ENCODE peak calls at places on chromosomes 11 and 22, in seven cellular contexts. H is left ventricle myocardium inferior, E is AG10803, M is stomach, I is fibroblast of lung, L is AG04450, G is fibroblast of mammary gland. N is an unnamed sample.

GRCh38 chr22:32206774-32207758 is 2.2 kb upstream of the RFPL2 start:
- DNase-seq in I (peak), G (peak), E (peak), H (no peak), M (peak), L (no peak), N (no peak)

GRCh38 chr22:25114369-25115362 is 85.0 kb upstream of the CRYBB3 start:
- DNase-seq in L (no peak), H (no peak), E (no peak), I (no peak), M (no peak), G (no peak), N (no peak)

GRCh38 chr11:726278-726915 is 20.4 kb downstream of the EPS8L2 start:
- DNase-seq in M (peak), E (no peak), I (peak), L (no peak), H (no peak), G (peak), N (peak)

GRCh38 chr11:70538641-70539359 is 140.5 kb downstream of the CTTN start:
- DNase-seq in H (no peak), L (no peak), I (no peak), E (no peak), M (no peak), G (no peak), N (no peak)

GRCh38 chr11:84671325-84672019 is 955.7 kb downstream of the DLG2 start:
- DNase-seq in M (no peak), I (no peak), H (no peak), E (no peak), L (no peak), G (no peak), N (no peak)

GRCh38 chr11:35794850-35795249 is 132.3 kb downstream of the TRIM44 start:
- DNase-seq in L (peak), G (peak), E (peak), H (no peak), I (peak), M (no peak), N (peak)

GRCh38 chr11:120217941-120218694 is 7.3 kb downstream of the OAF start:
- DNase-seq in E (no peak), L (no peak), I (no peak), G (no peak), H (no peak), M (peak), N (no peak)

GRCh38 chr11:96219981-96220623 is 122.9 kb downstream of the MAML2 start:
- DNase-seq in G (peak), M (no peak), I (no peak), L (no peak), H (no peak), E (peak), N (peak)

GRCh38 chr22:50671641-50672040 is 982 bp upstream of the SHANK3 start:
- DNase-seq in L (no peak), M (no peak), G (no peak), I (peak), H (no peak), E (no peak), N (no peak)

GRCh38 chr11:16669799-16670415 is 68.5 kb upstream of the C11orf58 start:
- DNase-seq in I (peak), G (no peak), M (no peak), H (no peak), L (no peak), E (no peak), N (no peak)

GRCh38 chr11:65817312-65817814 is 16.4 kb upstream of the SNX32 start:
- DNase-seq in M (no peak), I (no peak), L (no peak), H (no peak), G (peak), E (no peak), N (no peak)

GRCh38 chr11:108536783-108537182 is 38.6 kb upstream of the POGLUT3 start:
- DNase-seq in I (no peak), E (no peak), L (no peak), G (no peak), M (no peak), H (no peak), N (no peak)

GRCh38 chr11:97722065-97722464 is 1298.7 kb upstream of the CNTN5 start:
- DNase-seq in L (peak), H (no peak), E (no peak), M (no peak), G (peak), I (peak), N (no peak)

GRCh38 chr22:37442537-37442936 is 15.3 kb upstream of the ELFN2 start:
- DNase-seq in E (no peak), I (peak), M (no peak), G (peak), H (no peak), L (no peak), N (no peak)

GRCh38 chr11:35617687-35618496 is at the start of gene FJX1:
- DNase-seq in H (peak), M (no peak), E (peak), G (peak), L (peak), I (peak), N (peak)

GRCh38 chr22:32466496-32466895 is 2.2 kb upstream of the BPIFC start:
- DNase-seq in M (no peak), I (peak), L (no peak), H (no peak), E (no peak), G (peak), N (no peak)

GRCh38 chr11:73218830-73219215 is 742 bp downstream of the P2RY2 start:
- DNase-seq in M (no peak), E (no peak), G (no peak), L (no peak), H (no peak), I (no peak), N (no peak)

GRCh38 chr22:31933816-31934482 is 10.4 kb upstream of the YWHAH start:
- DNase-seq in G (no peak), L (no peak), H (no peak), I (no peak), E (no peak), M (no peak), N (no peak)

GRCh38 chr22:50403701-50404101 is 60.6 kb downstream of the PPP6R2 start:
- DNase-seq in I (no peak), L (no peak), M (peak), H (peak), E (no peak), G (no peak), N (peak)

GRCh38 chr22:27046603-27047002 is 389.2 kb downstream of the MIAT start:
- DNase-seq in M (no peak), I (no peak), G (no peak), E (no peak), L (no peak), H (no peak), N (no peak)

GRCh38 chr22:25235547-25236290 is 16.3 kb downstream of the CRYBB2 start:
- DNase-seq in E (peak), M (peak), I (peak), H (peak), G (peak), L (peak), N (peak)

GRCh38 chr11:8786933-8787332 is 104.3 kb downstream of the RPL27A start:
- DNase-seq in G (no peak), I (peak), M (no peak), E (peak), L (no peak), H (no peak), N (no peak)
- TF ChIP-seq CTCF in G (peak), I (peak), M (no peak), E (peak), L (no peak), H (peak), N (peak)

DNA sequence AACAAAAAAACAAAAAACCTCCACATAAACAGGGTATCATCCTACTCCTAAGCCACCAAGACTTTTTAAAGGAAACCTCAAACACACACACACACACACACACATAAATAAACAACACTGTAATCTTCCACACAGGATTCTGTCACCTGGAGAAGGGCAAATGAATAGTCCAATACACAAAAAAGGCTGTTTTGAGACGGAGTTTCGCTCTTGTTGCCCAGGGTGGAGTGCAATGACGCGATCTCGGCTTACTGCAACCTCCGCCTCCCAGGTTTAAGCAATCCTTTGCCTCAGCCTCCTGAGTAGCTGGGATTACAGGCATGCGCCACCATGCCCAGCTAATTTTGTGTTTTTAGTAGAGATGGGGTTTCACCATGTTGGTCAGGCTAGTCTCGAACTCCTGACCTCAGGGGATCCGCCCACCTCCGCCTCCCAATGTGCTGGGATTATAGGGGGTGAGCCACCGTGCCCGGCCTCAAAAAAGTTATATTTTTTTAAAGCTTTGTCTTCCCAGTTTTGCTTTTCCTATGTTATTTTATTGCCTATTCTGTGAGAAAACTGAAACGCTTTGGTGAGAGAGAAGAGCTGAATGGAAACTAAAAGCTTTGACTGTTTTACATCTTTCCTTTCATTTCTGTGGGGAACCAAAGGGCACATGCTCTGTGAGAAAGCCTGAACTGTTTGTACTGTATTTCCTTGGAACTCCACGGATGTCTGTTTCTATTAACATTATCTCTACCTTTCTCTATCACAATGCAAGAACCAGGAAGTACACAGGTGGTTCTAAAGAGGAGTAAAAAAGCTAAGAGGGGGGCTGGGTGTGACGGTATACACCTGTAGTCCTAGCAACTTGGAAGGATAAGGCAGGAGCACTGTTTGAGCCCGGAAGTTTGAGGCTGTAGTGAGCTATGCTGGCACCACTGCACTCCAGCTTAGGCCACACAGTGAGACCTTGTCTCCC is 44.1 kb downstream of the CELF1 start:
- DNase-seq in M (peak), E (no peak), L (no peak), H (no peak), G (no peak), I (no peak), N (no peak)
- H3K4me3 ChIP-seq in M (no peak), E (no peak), L (no peak), H (no peak), G (no peak), I (no peak), N (no peak)

DNA sequence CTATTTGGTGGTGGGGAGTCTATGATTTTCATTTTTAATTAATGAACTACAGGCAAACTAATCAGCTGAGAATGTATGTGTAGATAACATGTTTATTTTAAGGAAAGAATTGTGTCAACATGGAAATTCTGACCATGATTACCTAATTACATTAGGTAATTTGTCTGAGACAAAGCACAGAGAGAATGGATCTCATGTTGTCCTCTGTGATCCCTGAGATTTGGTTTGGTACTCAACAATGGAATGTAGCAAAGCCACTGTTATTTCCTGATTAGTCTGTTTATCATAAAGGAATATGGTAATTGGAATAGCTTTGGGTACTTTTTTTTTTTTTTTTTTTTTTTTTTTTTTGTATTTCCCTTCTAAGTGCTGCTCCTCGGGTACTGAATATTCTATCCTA is 718.8 kb upstream of the ARHGAP42 start:
- DNase-seq in H (no peak), M (no peak), E (no peak), G (no peak), L (no peak), I (no peak), N (no peak)
- TF ChIP-seq CTCF in H (no peak), M (no peak), E (no peak), G (no peak), L (no peak), I (no peak), N (no peak)

GRCh38 chr11:62565100-62565802 is 8.4 kb downstream of the EEF1G start:
- DNase-seq in H (no peak), E (no peak), M (no peak), G (no peak), I (no peak), L (no peak), N (no peak)
- H3K4me3 ChIP-seq in H (no peak), E (no peak), M (no peak), G (no peak), I (no peak), L (no peak), N (no peak)

GRCh38 chr11:31643831-31644230 is 134.3 kb downstream of the ELP4 start:
- DNase-seq in H (no peak), E (peak), G (peak), L (no peak), M (no peak), I (peak), N (peak)

GRCh38 chr11:31636983-31637382 is 127.4 kb downstream of the ELP4 start:
- DNase-seq in L (no peak), H (no peak), E (no peak), I (no peak), M (no peak), G (no peak), N (no peak)

GRCh38 chr11:31640611-31641010 is 131.0 kb downstream of the ELP4 start:
- DNase-seq in M (no peak), G (no peak), I (no peak), L (no peak), E (no peak), H (no peak), N (no peak)

GRCh38 chr11:31645747-31646146 is 136.2 kb downstream of the ELP4 start:
- DNase-seq in M (no peak), I (peak), H (no peak), G (peak), E (peak), L (peak), N (peak)

GRCh38 chr11:31641477-31642062 is 132.0 kb downstream of the ELP4 start:
- DNase-seq in E (peak), G (peak), L (no peak), H (no peak), M (peak), I (peak), N (peak)
- TF ChIP-seq CTCF in E (peak), G (peak), L (peak), H (peak), M (no peak), I (peak), N (peak)

GRCh38 chr11:116272181-116272789 is 500.5 kb downstream of the BUD13 start:
- DNase-seq in M (no peak), G (no peak), H (no peak), L (no peak), I (no peak), E (no peak), N (no peak)

GRCh38 chr11:116275634-116276033 is 497.2 kb downstream of the BUD13 start:
- DNase-seq in G (peak), E (no peak), M (no peak), H (no peak), I (peak), L (no peak), N (no peak)

GRCh38 chr11:116278076-116278475 is 494.7 kb downstream of the BUD13 start:
- DNase-seq in G (no peak), E (no peak), H (no peak), L (no peak), M (no peak), I (no peak), N (no peak)

GRCh38 chr11:116281173-116282160 is 491.3 kb downstream of the BUD13 start:
- DNase-seq in L (no peak), H (no peak), E (no peak), G (no peak), M (no peak), I (no peak), N (no peak)

DNA sequence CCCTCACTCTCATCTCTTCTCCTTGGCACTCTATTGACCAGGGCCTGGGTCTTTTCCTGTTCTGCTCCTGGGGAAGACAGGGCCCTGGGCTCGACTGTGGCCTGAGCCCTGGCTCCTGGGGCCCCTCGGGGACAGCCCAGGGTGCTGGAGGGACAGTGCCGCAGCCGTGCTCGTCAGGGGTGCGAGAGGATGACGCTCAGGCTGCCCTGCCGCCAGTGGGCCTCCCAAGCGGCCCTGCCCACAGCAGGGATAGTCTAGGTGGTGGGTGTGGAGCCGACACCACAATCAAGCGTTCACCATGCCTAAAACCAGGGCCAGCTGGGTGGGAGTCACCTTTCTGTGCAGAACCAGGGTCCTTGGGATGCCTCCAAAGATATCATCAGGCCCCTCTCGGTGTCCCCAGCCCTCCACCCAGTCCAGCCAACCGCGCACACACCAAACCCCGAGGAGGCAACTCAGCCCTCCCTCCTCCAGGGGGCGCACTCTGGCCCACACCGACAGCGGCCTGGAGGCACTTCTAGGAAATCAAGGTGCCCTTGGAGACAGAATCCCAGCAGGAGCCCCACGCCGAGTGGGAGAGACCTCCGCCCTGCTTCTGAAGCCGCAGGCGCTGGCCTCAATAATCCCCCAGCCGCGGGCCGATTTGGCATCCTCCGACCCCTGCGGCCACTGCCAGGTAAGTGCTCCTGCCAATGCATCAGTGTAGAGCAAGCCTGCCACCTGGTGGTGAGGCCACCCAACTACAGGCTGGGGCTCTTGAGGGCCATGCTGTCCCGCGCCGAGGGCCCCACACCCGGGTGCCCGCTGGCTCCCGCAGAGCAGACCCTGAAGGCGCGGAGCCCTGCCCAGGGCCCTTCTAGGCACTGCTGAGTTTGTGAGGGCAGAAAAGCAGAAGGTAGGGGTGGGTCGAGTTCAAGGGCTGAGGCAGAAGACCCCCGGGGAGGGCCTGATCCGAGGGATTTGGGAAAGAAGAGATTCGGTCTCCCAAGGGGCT is 496.4 kb downstream of the BUD13 start:
- DNase-seq in I (peak), E (peak), L (peak), H (peak), M (peak), G (peak), N (no peak)
- H3K4me3 ChIP-seq in I (no peak), E (no peak), L (no peak), H (peak), M (peak), G (no peak), N (no peak)

GRCh38 chr11:30284836-30285235 is 38.1 kb upstream of the ARL14EP start:
- DNase-seq in H (no peak), E (no peak), L (no peak), M (no peak), G (no peak), I (no peak), N (no peak)

GRCh38 chr11:30281476-30282288 is 41.2 kb upstream of the ARL14EP start:
- DNase-seq in G (no peak), M (no peak), L (no peak), E (no peak), I (no peak), H (no peak), N (no peak)

GRCh38 chr11:30285416-30286121 is 37.3 kb upstream of the ARL14EP start:
- DNase-seq in I (no peak), G (no peak), E (no peak), H (no peak), M (no peak), L (no peak), N (no peak)

DNA sequence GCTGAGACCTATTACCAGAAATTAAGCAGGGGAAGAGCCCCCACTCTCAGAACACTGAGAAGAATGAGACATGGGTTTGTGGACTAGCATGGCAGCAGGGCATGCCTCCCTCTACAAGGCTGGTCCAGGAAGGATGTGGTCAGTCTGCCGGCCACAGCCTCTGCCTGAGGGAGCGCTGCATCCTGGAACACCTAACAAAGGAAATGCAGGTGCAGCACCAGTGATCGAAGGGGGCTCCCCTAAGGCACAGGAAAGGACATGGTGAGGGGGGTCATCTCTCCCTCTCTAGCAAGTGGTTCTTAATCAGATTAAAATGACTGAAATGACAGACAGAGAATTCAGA is 40.6 kb upstream of the ARL14EP start:
- DNase-seq in E (no peak), L (no peak), H (no peak), M (no peak), G (no peak), I (no peak), N (no peak)
- TF ChIP-seq CTCF in E (no peak), L (no peak), H (no peak), M (no peak), G (no peak), I (no peak), N (no peak)

N was measured in foreskin fibroblast.